ENCODE peak calls at places on chromosomes 6 and 20, in seven cellular contexts. P is mesenchymal stem cell, S is adipocyte, E is pons, A is NCI-H1694, L is H54, M is MV-4-11. N is an unnamed sample.

GRCh38 chr6:123529843-123530242 is 106.9 kb downstream of the TRDN start:
- DNase-seq in S (no peak), E (no peak), M (no peak), L (no peak), P (peak; percentile 45), A (no peak), N (no peak)

GRCh38 chr6:41200901-41201783 is at the start of gene TREML2:
- DNase-seq in S (no peak), M (peak; percentile 82), E (no peak), P (no peak), L (no peak), A (no peak), N (no peak)

GRCh38 chr6:144219056-144219685 is 66.0 kb upstream of the UTRN start:
- DNase-seq in A (peak; percentile 9), M (peak; percentile 72), P (peak; percentile 64), E (peak; percentile 69), S (peak; percentile 81), L (no peak), N (no peak)

GRCh38 chr6:82017316-82017715 is 230.2 kb downstream of the IBTK start:
- DNase-seq in E (no peak), S (peak; percentile 84), A (no peak), M (peak; percentile 35), P (peak; percentile 96), L (no peak), N (no peak)

GRCh38 chr20:46377532-46377931 is 28.9 kb downstream of the ELMO2 start:
- DNase-seq in A (no peak), S (no peak), E (no peak), M (no peak), L (no peak), P (no peak), N (no peak)

GRCh38 chr6:125201961-125202729 is 48.6 kb downstream of the TPD52L1 start:
- DNase-seq in E (no peak), L (peak; percentile 12), M (peak; percentile 58), A (no peak), S (peak; percentile 93), P (peak; percentile 90), N (peak; percentile 54)

GRCh38 chr20:31593221-31594001 is 11.7 kb upstream of the ID1 start:
- DNase-seq in S (peak; percentile 85), L (peak; percentile 92), P (peak; percentile 79), M (peak; percentile 70), A (no peak), E (no peak), N (no peak)

GRCh38 chr6:143733500-143733899 is 55.7 kb downstream of the PHACTR2 start:
- DNase-seq in E (no peak), S (no peak), M (peak; percentile 69), L (no peak), A (no peak), P (no peak), N (no peak)

N was measured in CD14-positive monocyte.